ENCODE peak calls at places on chromosomes 3 and 15, in eight cellular contexts. G is sigmoid colon, J is K562, Q is endothelial cell of umbilical vein, I is PC-9, Z is stomach, T is breast epithelium, M is PC-3. H is an unnamed sample.
A peak's percentile ranks its signal among the peaks of the same experiment; 100 is the strongest.

GRCh38 chr3:103385991-103386390 is 951.2 kb downstream of the ZPLD1 start:
- DNase-seq in I (no peak), G (no peak), Z (no peak), M (no peak), J (no peak), T (no peak), Q (no peak), H (no peak)

GRCh38 chr15:56654624-56655023 is 78.7 kb downstream of the ZNF280D start:
- DNase-seq in T (no peak), Q (peak; percentile 6), J (no peak), G (no peak), M (no peak), I (no peak), Z (no peak), H (no peak)

GRCh38 chr3:100266531-100266930 is 5.7 kb downstream of the TBC1D23 start:
- DNase-seq in Z (no peak), G (no peak), J (no peak), I (no peak), Q (no peak), T (no peak), M (no peak), H (no peak)

GRCh38 chr3:27985369-27986035 is 255.9 kb upstream of the CMC1 start:
- DNase-seq in J (no peak), G (no peak), Q (no peak), I (no peak), Z (no peak), M (peak; percentile 19), T (no peak), H (peak; percentile 56)

GRCh38 chr15:101057841-101058407 is 138.8 kb downstream of the LRRK1 start:
- DNase-seq in G (peak; percentile 48), J (no peak), T (no peak), Q (no peak), I (no peak), M (no peak), Z (peak; percentile 15), H (no peak)

GRCh38 chr3:45479627-45480026 is 91.3 kb downstream of the LARS2 start:
- DNase-seq in I (peak; percentile 51), G (no peak), M (peak; percentile 78), Q (no peak), T (no peak), J (no peak), Z (no peak), H (peak; percentile 70)

GRCh38 chr3:173552526-173552925 is 155.0 kb downstream of the NLGN1 start:
- DNase-seq in Q (peak; percentile 14), T (no peak), G (no peak), M (no peak), J (no peak), I (no peak), Z (no peak), H (no peak)

GRCh38 chr15:75779504-75779903 is 63.7 kb upstream of the UBE2Q2 start:
- DNase-seq in Q (no peak), Z (no peak), G (no peak), I (no peak), T (no peak), J (no peak), M (no peak), H (no peak)

GRCh38 chr3:43015572-43016512 is 36.7 kb downstream of the GASK1A start:
- DNase-seq in M (no peak), Z (no peak), G (no peak), I (no peak), T (no peak), Q (no peak), J (no peak), H (no peak)

GRCh38 chr15:82538961-82539689 is 1.1 kb downstream of the RPS17 start:
- DNase-seq in Q (peak; percentile 20), M (no peak), G (no peak), T (no peak), J (peak; percentile 69), Z (no peak), I (no peak), H (no peak)

GRCh38 chr3:70308760-70309159 is 3.7 kb downstream of the MDFIC2 start:
- DNase-seq in G (no peak), T (no peak), M (peak; percentile 13), I (no peak), Q (peak; percentile 11), J (no peak), Z (no peak), H (peak; percentile 7)

GRCh38 chr15:70726753-70727152 is 36.6 kb downstream of the UACA start:
- DNase-seq in Q (no peak), J (no peak), T (no peak), Z (no peak), I (no peak), M (no peak), G (no peak), H (no peak)

GRCh38 chr3:190205739-190206138 is 85.0 kb upstream of the P3H2 start:
- DNase-seq in I (no peak), Z (no peak), G (no peak), M (peak; percentile 53), Q (no peak), J (no peak), T (no peak), H (peak; percentile 96)

GRCh38 chr3:159775372-159775961 is 213.2 kb upstream of the IL12A start:
- DNase-seq in Z (no peak), T (no peak), I (peak; percentile 56), Q (peak; percentile 91), M (no peak), G (peak; percentile 80), J (no peak), H (peak; percentile 60)

GRCh38 chr3:196778755-196779154 is 39.1 kb downstream of the PAK2 start:
- DNase-seq in T (no peak), M (peak; percentile 78), G (no peak), Q (peak; percentile 12), J (no peak), Z (no peak), I (no peak), H (peak; percentile 86)

DNA sequence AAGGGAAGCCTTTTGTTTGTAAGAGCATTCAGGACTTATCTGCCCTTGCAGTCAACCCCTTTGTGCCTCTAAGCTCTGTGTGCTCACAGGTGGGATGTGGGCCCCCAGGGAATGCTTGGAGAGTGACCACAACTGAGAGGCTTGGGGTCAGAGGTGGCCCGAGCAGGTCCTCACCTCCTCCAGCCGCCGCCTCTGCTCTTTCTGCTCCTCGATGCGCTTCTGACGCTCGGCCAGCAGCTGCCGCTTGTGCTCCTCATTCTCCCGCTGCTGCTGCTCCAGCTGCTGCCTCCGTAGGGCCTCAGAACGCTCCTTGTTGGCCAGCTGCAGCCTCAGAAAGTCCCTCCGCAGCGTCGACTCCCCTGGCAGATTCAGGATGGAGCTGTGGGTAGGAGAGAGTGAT is 130.8 kb upstream of the SLC2A2 start:
- DNase-seq in G (no peak), J (no peak), M (no peak), Z (no peak), Q (no peak), I (peak; percentile 77), T (no peak), H (no peak)
- TF ChIP-seq CTCF in G (no peak), J (no peak), M (no peak), Z (no peak), Q (no peak), I (peak; percentile 43), T (no peak), H (no peak)

GRCh38 chr3:69104585-69104984 is 17.8 kb downstream of the LMOD3 start:
- DNase-seq in Z (no peak), T (no peak), Q (no peak), I (no peak), J (no peak), M (no peak), G (no peak), H (no peak)
- H3K36me3 ChIP-seq in Z (peaks cover 43% of the 10 kb centered on the region), T (peaks cover 6% of the 10 kb centered on the region), Q (peaks cover 15% of the 10 kb centered on the region), I (peaks cover 3% of the 10 kb centered on the region), J (peaks cover 16% of the 10 kb centered on the region), M (no peaks in the 10 kb centered on the region), G (peaks cover 9% of the 10 kb centered on the region), H (peaks cover 4% of the 10 kb centered on the region)

DNA sequence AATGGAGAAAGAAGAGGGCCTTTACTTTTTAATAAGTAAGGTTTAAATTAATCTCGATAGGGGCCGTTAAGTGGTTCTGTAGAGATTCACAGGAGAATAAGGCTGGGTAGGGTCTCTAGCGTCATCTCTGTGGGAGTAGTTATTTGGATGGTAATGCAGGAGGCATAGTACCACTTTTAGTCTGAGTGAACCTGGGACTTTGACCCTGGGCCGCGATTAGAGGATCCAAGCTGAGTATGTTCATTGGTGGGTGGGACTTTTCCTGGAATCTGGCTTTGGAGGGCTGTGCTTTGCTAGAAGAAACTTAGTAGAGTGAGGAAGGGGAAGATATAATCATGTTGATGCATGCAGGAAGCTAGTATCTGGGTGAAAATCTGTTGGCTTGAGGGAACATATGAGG is 4.0 kb downstream of the LPP start:
- DNase-seq in Q (no peak), T (no peak), I (no peak), G (no peak), M (no peak), Z (no peak), J (no peak), H (no peak)
- H3K4me3 ChIP-seq in Q (no peak overlapping the region), T (peak overlapping the region; percentile 15), I (no peak overlapping the region), G (no peak overlapping the region), M (no peak overlapping the region), Z (no peak overlapping the region), J (no peak overlapping the region), H (no peak overlapping the region)

DNA sequence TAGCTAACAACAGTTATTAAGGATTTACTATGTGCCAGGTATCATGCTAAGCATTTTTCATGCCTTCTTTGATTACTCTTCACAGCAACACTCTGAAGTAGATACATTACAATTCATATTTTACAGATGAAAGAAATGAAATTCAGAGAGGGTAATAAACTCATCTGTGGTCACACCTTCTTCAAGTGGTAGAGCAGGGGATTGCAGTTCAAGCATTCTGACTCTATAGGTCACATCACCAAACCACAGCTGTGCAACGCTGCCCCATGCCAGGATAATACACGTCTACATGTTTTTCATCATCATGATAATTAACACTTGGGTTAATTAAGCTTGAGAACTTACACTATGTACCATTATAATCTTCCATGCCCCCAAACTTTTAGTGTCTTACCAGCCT is 98.5 kb downstream of the LRRC3B start:
- DNase-seq in Q (no peak), G (no peak), J (no peak), T (no peak), Z (no peak), M (no peak), I (no peak), H (no peak)
- TF ChIP-seq CTCF in Q (no peak), G (no peak), J (no peak), T (no peak), Z (no peak), M (no peak), I (no peak), H (no peak)